ENCODE peak calls at places on chromosomes 11 and 22, in four cellular contexts. Y is GM12878, W is HepG2, I is A549. D is an unnamed sample.

GRCh38 chr11:30758946-30759501 is 172.9 kb upstream of the MPPED2 start:
- DNase-seq in Y (no peak), W (no peak), I (no peak), D (no peak)

GRCh38 chr11:108617055-108617454 is 23.5 kb upstream of the EXPH5 start:
- DNase-seq in Y (no peak), W (no peak), I (no peak), D (no peak)

GRCh38 chr11:124240621-124241397 is at the start of gene OR8G1:
- DNase-seq in Y (no peak), W (no peak), I (no peak), D (no peak)

GRCh38 chr11:68383976-68384501 is 71.6 kb downstream of the LRP5 start:
- DNase-seq in Y (no peak), W (peak), I (peak), D (peak)

GRCh38 chr11:112759418-112759817 is 201.8 kb upstream of the NCAM1 start:
- DNase-seq in Y (no peak), W (no peak), I (no peak), D (no peak)

GRCh38 chr11:47861762-47862161 is 13.6 kb upstream of the NUP160 start:
- DNase-seq in Y (no peak), W (no peak), I (no peak), D (no peak)

GRCh38 chr11:10454902-10455631 is at the start of gene AMPD3:
- DNase-seq in Y (peak), W (peak), I (peak), D (peak)

GRCh38 chr11:29214833-29215232 is 802.0 kb downstream of the KCNA4 start:
- DNase-seq in Y (no peak), W (no peak), I (no peak), D (no peak)

GRCh38 chr11:66363187-66363601 is 8.4 kb downstream of the SLC29A2 start:
- DNase-seq in Y (no peak), W (no peak), I (no peak), D (no peak)

GRCh38 chr11:47127213-47127612 is 49.5 kb downstream of the ARFGAP2 start:
- DNase-seq in Y (no peak), W (no peak), I (no peak), D (no peak)

GRCh38 chr11:22173532-22173931 is 19.4 kb upstream of the ANO5 start:
- DNase-seq in Y (no peak), W (no peak), I (no peak), D (no peak)

GRCh38 chr11:7511405-7511804 is 2.4 kb upstream of the PPFIBP2 start:
- DNase-seq in Y (no peak), W (peak), I (no peak), D (no peak)

GRCh38 chr11:129457321-129457720 is 81.7 kb downstream of the BARX2 start:
- DNase-seq in Y (no peak), W (no peak), I (no peak), D (no peak)

GRCh38 chr11:130001491-130002351 is 914 bp downstream of the PRDM10 start:
- DNase-seq in Y (no peak), W (peak), I (peak), D (no peak)

GRCh38 chr11:115606223-115607220 is 102.3 kb upstream of the CADM1 start:
- DNase-seq in Y (no peak), W (no peak), I (no peak), D (peak)

GRCh38 chr11:77039491-77040400 is 5.5 kb downstream of the B3GNT6 start:
- DNase-seq in Y (no peak), W (no peak), I (no peak), D (peak)

GRCh38 chr11:86934933-86935579 is 20.1 kb downstream of the FZD4 start:
- DNase-seq in Y (no peak), W (no peak), I (no peak), D (no peak)

GRCh38 chr11:64744544-64745218 is 739 bp upstream of the RASGRP2 start:
- DNase-seq in Y (no peak), W (no peak), I (no peak), D (peak)

GRCh38 chr11:123473941-123474668 is 44.0 kb downstream of the GRAMD1B start:
- DNase-seq in Y (no peak), W (no peak), I (peak), D (no peak)

GRCh38 chr11:123065634-123066033 is 3.7 kb upstream of the HSPA8 start:
- DNase-seq in Y (no peak), W (no peak), I (no peak), D (no peak)

GRCh38 chr11:33920838-33921613 is 29.1 kb upstream of the LMO2 start:
- DNase-seq in Y (peak), W (no peak), I (no peak), D (no peak)

GRCh38 chr22:46198274-46198673 is 47.9 kb downstream of the PPARA start:
- DNase-seq in Y (no peak), W (no peak), I (no peak), D (no peak)

GRCh38 chr11:134497586-134497985 is 85.5 kb upstream of the B3GAT1 start:
- DNase-seq in Y (no peak), W (no peak), I (no peak), D (no peak)

GRCh38 chr11:127844843-127845242 is 742.5 kb downstream of the ETS1 start:
- DNase-seq in Y (no peak), W (no peak), I (no peak), D (no peak)

GRCh38 chr11:101034076-101034475 is 95.5 kb downstream of the PGR start:
- DNase-seq in Y (no peak), W (no peak), I (no peak), D (no peak)

GRCh38 chr11:25211635-25212251 is 714.9 kb downstream of the LUZP2 start:
- DNase-seq in Y (no peak), W (no peak), I (no peak), D (no peak)

GRCh38 chr22:17999851-18000250 is 24.5 kb downstream of the MICAL3 start:
- DNase-seq in Y (no peak), W (no peak), I (no peak), D (no peak)

GRCh38 chr22:29335656-29336055 is 20.2 kb upstream of the RASL10A start:
- DNase-seq in Y (no peak), W (no peak), I (no peak), D (no peak)

GRCh38 chr22:43202756-43203155 is 15.8 kb upstream of the TTLL12 start:
- DNase-seq in Y (no peak), W (no peak), I (no peak), D (no peak)

GRCh38 chr11:44574620-44575287 is 9.3 kb downstream of the CD82 start:
- DNase-seq in Y (peak), W (no peak), I (no peak), D (peak)

GRCh38 chr11:2325719-2326118 is 23.9 kb downstream of the TSPAN32 start:
- DNase-seq in Y (no peak), W (no peak), I (no peak), D (no peak)

GRCh38 chr11:80118071-80118470 is 677.2 kb upstream of the TENM4 start:
- DNase-seq in Y (no peak), W (no peak), I (no peak), D (no peak)
- TF ChIP-seq PBX3 in Y (no peak), W (no peak), I (no peak), D (no peak)

DNA sequence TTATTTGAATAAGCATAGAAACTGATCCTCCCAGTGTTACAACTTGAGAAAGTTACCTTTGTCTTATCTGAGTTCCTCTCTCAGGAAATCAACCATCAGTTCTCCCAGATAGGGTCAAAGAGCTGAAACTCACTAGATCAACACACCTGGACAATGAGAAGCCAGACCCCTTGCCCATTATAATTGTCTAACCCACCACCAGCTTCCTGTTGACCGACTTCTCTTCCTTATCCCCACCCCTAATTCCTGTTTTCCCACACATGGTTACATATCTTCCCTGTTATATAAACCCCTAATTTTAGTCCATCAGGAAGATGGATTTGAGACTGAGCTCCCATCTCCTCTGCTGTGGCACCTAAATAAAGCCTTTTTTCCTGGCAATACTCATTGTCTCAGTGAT is 6.9 kb downstream of the SLC5A4 start:
- DNase-seq in Y (no peak), W (no peak), I (no peak), D (no peak)
- TF ChIP-seq PBX3 in Y (no peak), W (no peak), I (no peak), D (no peak)

DNA sequence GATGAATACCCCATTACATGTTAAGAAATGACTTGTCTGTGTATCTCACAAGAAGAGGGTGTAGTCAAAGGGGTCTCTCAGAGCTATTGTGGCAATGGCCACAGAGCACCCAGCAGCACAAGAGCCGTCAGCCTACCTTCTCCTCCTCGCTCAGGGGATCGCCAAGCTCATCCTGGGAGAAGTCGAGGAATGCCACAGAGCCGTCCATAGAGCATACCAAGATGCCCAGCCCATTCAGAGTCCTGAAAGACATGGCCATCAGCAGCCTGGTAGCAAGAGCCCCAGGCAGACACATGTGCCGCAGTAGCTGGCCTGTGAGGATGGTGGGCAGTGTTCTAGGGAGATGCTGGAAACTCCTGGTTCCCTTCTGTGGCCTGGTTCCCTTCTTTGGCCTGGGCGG is 44.0 kb downstream of the HIRA start:
- DNase-seq in Y (no peak), W (no peak), I (no peak), D (no peak)
- TF ChIP-seq PBX3 in Y (no peak), W (no peak), I (no peak), D (no peak)

GRCh38 chr11:97269527-97269926 is 879.7 kb downstream of the JRKL start:
- DNase-seq in Y (no peak), W (peak), I (no peak), D (peak)
- TF ChIP-seq PBX3 in Y (no peak), W (no peak), I (no peak), D (no peak)

GRCh38 chr11:111589114-111589513 is 13.1 kb upstream of the SIK2 start:
- DNase-seq in Y (no peak), W (no peak), I (no peak), D (peak)

GRCh38 chr11:111585371-111585770 is 16.9 kb upstream of the SIK2 start:
- DNase-seq in Y (no peak), W (no peak), I (no peak), D (no peak)

GRCh38 chr11:111582881-111583280 is 19.4 kb upstream of the SIK2 start:
- DNase-seq in Y (no peak), W (no peak), I (no peak), D (no peak)

GRCh38 chr11:111582163-111582562 is 20.1 kb upstream of the SIK2 start:
- DNase-seq in Y (no peak), W (no peak), I (no peak), D (no peak)

DNA sequence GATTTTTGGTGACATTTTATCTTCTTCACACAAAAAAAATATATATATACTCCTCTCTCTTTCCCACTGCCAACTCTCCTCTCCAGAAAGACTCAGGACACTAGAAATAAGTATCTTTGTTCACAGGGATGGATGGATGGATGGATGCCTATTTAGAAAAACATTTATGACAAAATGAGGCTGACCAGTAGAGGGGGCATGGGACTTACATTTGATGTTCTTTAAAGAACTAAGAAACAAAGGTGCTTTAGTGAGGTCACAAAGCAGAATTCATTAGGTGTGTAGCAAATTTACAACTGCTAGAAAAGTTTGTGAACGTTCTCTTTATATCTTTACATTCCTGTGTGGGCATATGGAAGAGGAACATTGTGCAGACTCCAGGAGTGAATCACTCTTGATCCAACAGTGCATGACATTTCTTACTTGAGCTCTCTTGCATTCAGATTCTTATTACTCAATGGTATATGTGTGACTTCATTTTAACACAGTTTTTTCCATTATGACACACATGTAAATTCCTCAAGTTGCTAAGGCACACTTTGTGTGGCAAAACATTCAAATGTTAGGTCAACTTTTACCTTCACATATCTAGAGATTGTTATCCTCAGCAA is 15.8 kb upstream of the SIK2 start:
- DNase-seq in Y (no peak), W (peak), I (no peak), D (peak)
- TF ChIP-seq PBX3 in Y (no peak), W (no peak), I (no peak), D (no peak)

DNA sequence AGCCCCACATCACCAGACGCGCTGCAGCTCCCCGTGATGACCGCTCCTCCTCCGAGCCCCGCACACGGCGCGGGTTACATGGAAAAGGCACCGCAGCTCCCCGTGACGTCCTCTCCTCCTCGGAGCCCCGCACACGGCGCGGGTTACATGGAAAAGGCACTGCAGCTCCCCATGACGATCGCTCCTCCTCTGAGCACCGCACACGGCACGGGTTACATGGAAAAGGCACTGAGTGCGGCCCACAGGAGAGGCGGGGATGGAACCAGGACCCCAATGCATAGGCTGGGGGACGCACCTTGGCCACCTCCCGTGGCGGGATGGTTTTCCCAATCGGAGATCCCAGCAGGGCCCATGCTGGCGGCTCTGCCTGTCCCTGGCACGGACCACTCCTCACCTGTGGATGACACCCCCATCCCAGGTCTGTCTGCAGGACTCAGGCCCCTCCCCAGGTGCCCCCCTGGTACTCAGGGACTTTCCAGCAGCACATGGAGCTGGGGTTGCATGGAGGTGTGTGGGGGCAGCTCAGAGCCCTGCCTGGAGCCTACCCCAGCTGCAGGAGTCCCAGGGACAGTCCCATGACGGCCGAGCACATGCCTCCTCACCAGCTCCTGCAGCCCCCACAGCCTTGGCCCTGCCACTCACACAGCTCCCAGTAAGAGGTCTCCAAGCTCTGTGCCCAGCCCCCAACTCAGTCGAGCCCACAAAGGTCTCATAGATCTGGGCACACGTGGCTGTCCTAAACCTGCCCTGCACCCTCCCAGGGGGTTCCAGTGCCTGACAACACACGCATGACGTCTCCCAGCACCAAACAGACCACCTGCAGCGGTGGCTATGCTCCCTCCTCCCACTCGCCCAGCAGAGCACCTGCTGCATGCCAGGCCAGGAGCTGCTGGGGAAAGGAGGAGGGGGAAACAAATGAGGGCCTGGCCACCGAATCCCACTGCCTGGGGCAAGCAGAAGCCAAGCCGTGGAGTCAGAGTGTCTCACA is 166.6 kb downstream of the BRD1 start:
- DNase-seq in Y (no peak), W (no peak), I (no peak), D (no peak)
- TF ChIP-seq PBX3 in Y (no peak), W (no peak), I (no peak), D (no peak)

GRCh38 chr22:37655252-37655563 is 3.3 kb upstream of the PDXP start:
- DNase-seq in Y (no peak), W (no peak), I (no peak), D (no peak)
- TF ChIP-seq PBX3 in Y (no peak), W (no peak), I (no peak), D (no peak)

GRCh38 chr11:110759972-110760381 is 47.7 kb upstream of the ARHGAP20 start:
- DNase-seq in Y (no peak), W (no peak), I (no peak), D (no peak)
- TF ChIP-seq PBX3 in Y (no peak), W (no peak), I (no peak), D (no peak)

D was measured in SK-N-SH.